ENCODE peak calls at places on chromosomes 5 and 9, in eight cellular contexts. K is amniotic stem cell; D is activated effector memory CD4-positive, alpha-beta T cell treated with Interleukin-2 at 50 U/mL for 16 hours; R is WERI-Rb-1; E is NCI-H1930; L is retinal pigment epithelial cell; A is T47D; B is CD4-positive, alpha-beta T cell. G is an unnamed sample.

GRCh38 chr9:103999375-104000062 is 94.6 kb upstream of the SMC2 start:
- DNase-seq in R (no peak), B (no peak), L (no peak), D (no peak), K (no peak), A (no peak), E (no peak), G (no peak)

GRCh38 chr5:44002381-44002901 is 386.8 kb downstream of the FGF10 start:
- DNase-seq in E (no peak), D (no peak), R (no peak), B (no peak), A (peak; percentile 21), L (no peak), K (no peak), G (no peak)

GRCh38 chr5:1874348-1874747 is 8.4 kb downstream of the IRX4 start:
- DNase-seq in B (no peak), R (no peak), A (no peak), E (no peak), K (no peak), D (no peak), L (no peak), G (no peak)

GRCh38 chr9:97570899-97571298 is 62.3 kb downstream of the TSTD2 start:
- DNase-seq in E (no peak), A (no peak), R (peak; percentile 5), D (no peak), L (peak; percentile 19), B (no peak), K (no peak), G (no peak)

GRCh38 chr5:160071521-160072299 is 47.5 kb downstream of the PWWP2A start:
- DNase-seq in A (no peak), B (no peak), L (no peak), K (no peak), D (no peak), R (peak; percentile 53), E (no peak), G (no peak)

GRCh38 chr9:115997923-115998322 is 155.7 kb upstream of the PAPPA start:
- DNase-seq in D (no peak), R (no peak), L (no peak), K (no peak), B (no peak), E (no peak), A (no peak), G (no peak)

GRCh38 chr9:38423939-38424843 is at the start of gene IGFBPL1:
- DNase-seq in B (no peak), L (no peak), R (peak; percentile 72), A (peak; percentile 78), E (peak; percentile 60), K (no peak), D (no peak), G (no peak)

GRCh38 chr5:25091917-25092316 is 447.1 kb upstream of the CDH10 start:
- DNase-seq in D (no peak), B (no peak), L (no peak), E (no peak), R (no peak), K (no peak), A (no peak), G (no peak)

GRCh38 chr9:124886866-124887492 is 25.0 kb downstream of the ARPC5L start:
- DNase-seq in D (no peak), R (no peak), K (no peak), B (no peak), E (no peak), A (no peak), L (no peak), G (no peak)

GRCh38 chr5:171450423-171451246 is 31.2 kb downstream of the FGF18 start:
- DNase-seq in B (no peak), E (no peak), K (peak; percentile 58), A (no peak), L (peak; percentile 25), R (no peak), D (no peak), G (no peak)

GRCh38 chr5:173065155-173065554 is 9.0 kb downstream of the CREBRF start:
- DNase-seq in L (no peak), R (no peak), K (no peak), D (no peak), A (no peak), E (no peak), B (no peak), G (no peak)

GRCh38 chr9:16664211-16664610 is 206.3 kb downstream of the BNC2 start:
- DNase-seq in A (no peak), R (no peak), D (no peak), L (no peak), K (no peak), E (no peak), B (no peak), G (no peak)

GRCh38 chr5:72557576-72558336 is 50.5 kb upstream of the ZNF366 start:
- DNase-seq in R (no peak), E (no peak), L (no peak), K (no peak), A (no peak), B (no peak), D (no peak), G (no peak)

G was measured in activated T-helper 2 cell treated with anti-CD3 and anti-CD28 coated beads, Interferon-gamma antibody, Interleukin-2, Interleukin-4, amounts not matched to agents 10 μg/mL and 5 μg/mL and 100 μg/mL, durations not matched to agents 14 hours and 24 hours and 36 hours.